ENCODE peak calls at places on chromosomes 1 and 21, in four cellular contexts. B is AG09309; G is WERI-Rb-1; X is activated CD8-positive, alpha-beta T cell treated with anti-CD3 and anti-CD28 coated beads for 36 hours. E is an unnamed sample.

GRCh38 chr1:197924516-197925123 is 7.4 kb downstream of the LHX9 start:
- DNase-seq in B (peak; percentile 21), G (peak; percentile 69), X (peak; percentile 61), E (no peak)

GRCh38 chr1:67931198-67931597 is 97.9 kb upstream of the GNG12 start:
- DNase-seq in B (no peak), G (no peak), X (no peak), E (no peak)

GRCh38 chr1:224700915-224701531 is 84.9 kb downstream of the CNIH3 start:
- DNase-seq in B (no peak), G (peak; percentile 36), X (peak; percentile 32), E (no peak)

GRCh38 chr1:41576206-41576605 is 91.7 kb upstream of the EDN2 start:
- DNase-seq in B (no peak), G (no peak), X (no peak), E (no peak)

GRCh38 chr21:15703932-15704331 is 25.9 kb upstream of the USP25 start:
- DNase-seq in B (no peak), G (no peak), X (no peak), E (no peak)

GRCh38 chr1:185317886-185318310 is 855 bp upstream of the IVNS1ABP start:
- DNase-seq in B (no peak), G (no peak), X (peak; percentile 89), E (no peak)

GRCh38 chr1:33001282-33001681 is 35.4 kb downstream of the AK2 start:
- DNase-seq in B (no peak), G (no peak), X (peak; percentile 31), E (no peak)

GRCh38 chr1:158506369-158506987 is 34.5 kb downstream of the OR10R2 start:
- DNase-seq in B (no peak), G (peak; percentile 50), X (peak; percentile 57), E (peak; percentile 41)

GRCh38 chr1:35931424-35932157 is 686 bp downstream of the AGO3 start:
- DNase-seq in B (no peak), G (no peak), X (no peak), E (peak; percentile 57)

GRCh38 chr1:232965124-232965911 is 14.9 kb downstream of the NTPCR start:
- DNase-seq in B (no peak), G (peak; percentile 78), X (no peak), E (no peak)

GRCh38 chr1:68291763-68292384 is 59.6 kb upstream of the WLS start:
- DNase-seq in B (no peak), G (no peak), X (no peak), E (no peak)

GRCh38 chr1:204420039-204421004 is 8.7 kb upstream of the PPP1R15B start:
- DNase-seq in B (no peak), G (no peak), X (no peak), E (no peak)

GRCh38 chr1:26949926-26950319 is 10.3 kb downstream of the KDF1 start:
- DNase-seq in B (no peak), G (no peak), X (no peak), E (no peak)

GRCh38 chr1:20373764-20374163 is 83.1 kb downstream of the VWA5B1 start:
- DNase-seq in B (no peak), G (no peak), X (no peak), E (peak; percentile 7)

GRCh38 chr21:31142600-31142999 is 104.3 kb upstream of the KRTAP19-8 start:
- DNase-seq in B (no peak), G (no peak), X (peak; percentile 31), E (no peak)

GRCh38 chr21:45248893-45249381 is 38.8 kb downstream of the POFUT2 start:
- DNase-seq in B (no peak), G (peak; percentile 89), X (no peak), E (no peak)

GRCh38 chr1:223887724-223888428 is 42.1 kb upstream of the TP53BP2 start:
- DNase-seq in B (peak; percentile 90), G (peak; percentile 68), X (no peak), E (no peak)

GRCh38 chr1:162404550-162405160 is 7.3 kb downstream of the SH2D1B start:
- DNase-seq in B (peak; percentile 65), G (no peak), X (no peak), E (no peak)

GRCh38 chr1:47932744-47933143 is 64.4 kb downstream of the TRABD2B start:
- DNase-seq in B (no peak), G (no peak), X (no peak), E (no peak)

GRCh38 chr1:158024737-158025136 is 31.3 kb downstream of the KIRREL1 start:
- DNase-seq in B (no peak), G (no peak), X (no peak), E (no peak)

GRCh38 chr1:10561497-10561896 is 86.7 kb downstream of the PEX14 start:
- DNase-seq in B (peak; percentile 23), G (no peak), X (no peak), E (no peak)

GRCh38 chr21:22575165-22575584 is 1577.0 kb downstream of the NCAM2 start:
- DNase-seq in B (no peak), G (peak; percentile 13), X (peak; percentile 27), E (no peak)

GRCh38 chr1:109834951-109835350 is 71.2 kb upstream of the EPS8L3 start:
- DNase-seq in B (no peak), G (no peak), X (no peak), E (no peak)

GRCh38 chr1:110580244-110580643 is 25.9 kb downstream of the KCNA2 start:
- DNase-seq in B (no peak), G (no peak), X (no peak), E (no peak)

GRCh38 chr1:155591770-155592169 is 18.2 kb upstream of the MSTO1 start:
- DNase-seq in B (peak; percentile 29), G (peak; percentile 47), X (peak; percentile 34), E (no peak)

GRCh38 chr1:87045757-87046422 is 131.5 kb downstream of the HS2ST1 start:
- DNase-seq in B (no peak), G (no peak), X (peak; percentile 80), E (no peak)

GRCh38 chr1:56578963-56579875 is at the start of gene PLPP3:
- DNase-seq in B (peak; percentile 93), G (peak; percentile 61), X (peak; percentile 16), E (peak; percentile 66)

GRCh38 chr1:167221804-167222610 is 1.3 kb downstream of the POU2F1 start:
- DNase-seq in B (no peak), G (peak; percentile 37), X (peak; percentile 88), E (peak; percentile 67)

GRCh38 chr1:21904725-21905520 is 32.2 kb downstream of the HSPG2 start:
- DNase-seq in B (no peak), G (no peak), X (peak; percentile 72), E (no peak)

GRCh38 chr1:88061106-88061829 is 622.8 kb upstream of the PKN2 start:
- DNase-seq in B (peak; percentile 39), G (peak; percentile 81), X (peak; percentile 44), E (peak; percentile 62)

GRCh38 chr1:27233677-27234053 is 767 bp upstream of the WDTC1 start:
- DNase-seq in B (no peak), G (peak; percentile 16), X (peak; percentile 51), E (peak; percentile 17)

GRCh38 chr1:197985340-197985739 is 68.2 kb downstream of the LHX9 start:
- DNase-seq in B (no peak), G (no peak), X (no peak), E (no peak)

GRCh38 chr21:42746593-42747266 is 93.3 kb downstream of the PDE9A start:
- DNase-seq in B (no peak), G (no peak), X (peak; percentile 50), E (no peak)

GRCh38 chr1:157969693-157970485 is 23.6 kb upstream of the KIRREL1 start:
- DNase-seq in B (peak; percentile 79), G (peak; percentile 74), X (peak; percentile 32), E (peak; percentile 58)

GRCh38 chr1:179025975-179026812 is 500 bp downstream of the FAM20B start:
- DNase-seq in B (no peak), G (peak; percentile 88), X (peak; percentile 70), E (peak; percentile 70)
- TF ChIP-seq CTCF in B (no peak), G (no peak), X (no peak), E (no peak)

GRCh38 chr1:60765204-60765603 is 317.2 kb upstream of the NFIA start:
- DNase-seq in B (no peak), G (peak; percentile 51), X (peak; percentile 36), E (peak; percentile 28)
- TF ChIP-seq CTCF in B (peak; percentile 36), G (peak; percentile 77), X (no peak), E (peak; percentile 78)

GRCh38 chr1:222702210-222702609 is 10.1 kb downstream of the AIDA start:
- DNase-seq in B (no peak), G (no peak), X (no peak), E (no peak)
- TF ChIP-seq CTCF in B (no peak), G (no peak), X (no peak), E (no peak)

GRCh38 chr1:25166847-25167246 is 65.5 kb downstream of the SYF2 start:
- DNase-seq in B (no peak), G (no peak), X (no peak), E (no peak)

GRCh38 chr1:25167269-25168192 is 64.8 kb downstream of the SYF2 start:
- DNase-seq in B (no peak), G (no peak), X (no peak), E (peak; percentile 24)

GRCh38 chr1:25169610-25170009 is 62.7 kb downstream of the SYF2 start:
- DNase-seq in B (no peak), G (no peak), X (no peak), E (no peak)

GRCh38 chr1:25169168-25169567 is 63.1 kb downstream of the SYF2 start:
- DNase-seq in B (no peak), G (no peak), X (no peak), E (no peak)

GRCh38 chr1:25168193-25169071 is 63.9 kb downstream of the SYF2 start:
- DNase-seq in B (no peak), G (no peak), X (no peak), E (no peak)
- TF ChIP-seq CTCF in B (no peak), G (peak; percentile 21), X (no peak), E (peak; percentile 12)

GRCh38 chr1:44239337-44239960 is 26.2 kb downstream of the DMAP1 start:
- DNase-seq in B (no peak), G (no peak), X (no peak), E (no peak)
- TF ChIP-seq CTCF in B (peak; percentile 54), G (no peak), X (no peak), E (no peak)

GRCh38 chr1:179976970-179977651 is 22.5 kb downstream of the CEP350 start:
- DNase-seq in B (no peak), G (no peak), X (no peak), E (no peak)

GRCh38 chr1:179971563-179972496 is 17.2 kb downstream of the CEP350 start:
- DNase-seq in B (no peak), G (no peak), X (no peak), E (no peak)

GRCh38 chr1:179968994-179969919 is 14.6 kb downstream of the CEP350 start:
- DNase-seq in B (no peak), G (no peak), X (no peak), E (no peak)

GRCh38 chr1:179969962-179970361 is 15.4 kb downstream of the CEP350 start:
- DNase-seq in B (no peak), G (no peak), X (no peak), E (no peak)

GRCh38 chr1:179973198-179974114 is 18.8 kb downstream of the CEP350 start:
- DNase-seq in B (no peak), G (no peak), X (no peak), E (no peak)
- TF ChIP-seq CTCF in B (no peak), G (no peak), X (no peak), E (no peak)

GRCh38 chr1:228302086-228302485 is 94.2 kb downstream of the OBSCN start:
- DNase-seq in B (no peak), G (no peak), X (no peak), E (no peak)
- TF ChIP-seq CTCF in B (no peak), G (no peak), X (no peak), E (no peak)

E was measured in glutamatergic neuron.